ENCODE peak calls at places on chromosome 16, in four cellular contexts. One of them, this sample, is unnamed.

GRCh38 chr16:31694461-31694860 is 166.8 kb downstream of the AHSP start:
- DNase-seq in type B pancreatic cell: no peak
- DNase-seq in GM18507: no peak
- DNase-seq in GDM1: no peak
- DNase-seq in this sample: no peak

GRCh38 chr16:86319871-86320270 is 190.5 kb upstream of the FOXF1 start:
- DNase-seq in type B pancreatic cell: no peak
- DNase-seq in GM18507: no peak
- DNase-seq in GDM1: no peak
- DNase-seq in this sample: no peak

GRCh38 chr16:11181889-11182279 is 74.1 kb downstream of the SOCS1 start:
- DNase-seq in type B pancreatic cell: no peak
- DNase-seq in GM18507: no peak
- DNase-seq in GDM1: peak
- DNase-seq in this sample: no peak

GRCh38 chr16:88599092-88599733 is 29.0 kb downstream of the ZC3H18 start:
- DNase-seq in type B pancreatic cell: no peak
- DNase-seq in GM18507: no peak
- DNase-seq in GDM1: peak
- DNase-seq in this sample: peak

GRCh38 chr16:81451753-81452680 is 7.4 kb downstream of the CMIP start:
- DNase-seq in type B pancreatic cell: no peak
- DNase-seq in GM18507: no peak
- DNase-seq in GDM1: no peak
- DNase-seq in this sample: no peak

GRCh38 chr16:50185005-50185505 is 31.9 kb downstream of the TENT4B start:
- DNase-seq in type B pancreatic cell: no peak
- DNase-seq in GM18507: no peak
- DNase-seq in GDM1: no peak
- DNase-seq in this sample: no peak

GRCh38 chr16:12271006-12271405 is 294.5 kb downstream of the SNX29 start:
- DNase-seq in type B pancreatic cell: no peak
- DNase-seq in GM18507: no peak
- DNase-seq in GDM1: peak
- DNase-seq in this sample: no peak

GRCh38 chr16:27199747-27200146 is 3.6 kb upstream of the KDM8 start:
- DNase-seq in type B pancreatic cell: no peak
- DNase-seq in GM18507: peak
- DNase-seq in GDM1: peak
- DNase-seq in this sample: peak

GRCh38 chr16:30985401-30986128 is 558 bp downstream of the HSD3B7 start:
- DNase-seq in type B pancreatic cell: no peak
- DNase-seq in GM18507: no peak
- DNase-seq in GDM1: no peak
- DNase-seq in this sample: no peak

GRCh38 chr16:70569752-70570151 is 46.1 kb downstream of the SF3B3 start:
- DNase-seq in type B pancreatic cell: no peak
- DNase-seq in GM18507: no peak
- DNase-seq in GDM1: no peak
- DNase-seq in this sample: no peak

GRCh38 chr16:87621976-87622713 is 19.8 kb downstream of the JPH3 start:
- DNase-seq in type B pancreatic cell: no peak
- DNase-seq in GM18507: no peak
- DNase-seq in GDM1: no peak
- DNase-seq in this sample: no peak

GRCh38 chr16:70725024-70725911 is 39.4 kb upstream of the MTSS2 start:
- DNase-seq in type B pancreatic cell: no peak
- DNase-seq in GM18507: no peak
- DNase-seq in GDM1: no peak
- DNase-seq in this sample: no peak

GRCh38 chr16:12584488-12585233 is 219.0 kb downstream of the CPPED1 start:
- DNase-seq in type B pancreatic cell: no peak
- DNase-seq in GM18507: no peak
- DNase-seq in GDM1: no peak
- DNase-seq in this sample: no peak

GRCh38 chr16:749010-749409 is 8.2 kb upstream of the CIAO3 start:
- DNase-seq in type B pancreatic cell: no peak
- DNase-seq in GM18507: no peak
- DNase-seq in GDM1: no peak
- DNase-seq in this sample: no peak

GRCh38 chr16:53055603-53056527 is 1.1 kb downstream of the CHD9 start:
- DNase-seq in type B pancreatic cell: no peak
- DNase-seq in GM18507: no peak
- DNase-seq in GDM1: no peak
- DNase-seq in this sample: no peak

GRCh38 chr16:10852948-10853347 is 24.1 kb upstream of the CIITA start:
- DNase-seq in type B pancreatic cell: no peak
- DNase-seq in GM18507: no peak
- DNase-seq in GDM1: no peak
- DNase-seq in this sample: no peak

GRCh38 chr16:86239381-86239780 is 270.9 kb upstream of the FOXF1 start:
- DNase-seq in type B pancreatic cell: no peak
- DNase-seq in GM18507: no peak
- DNase-seq in GDM1: no peak
- DNase-seq in this sample: no peak

GRCh38 chr16:50252082-50252611 is 14.2 kb upstream of the ADCY7 start:
- DNase-seq in type B pancreatic cell: no peak
- DNase-seq in GM18507: no peak
- DNase-seq in GDM1: no peak
- DNase-seq in this sample: no peak

GRCh38 chr16:60755907-60756306 is 1280.3 kb downstream of the CDH8 start:
- DNase-seq in type B pancreatic cell: no peak
- DNase-seq in GM18507: no peak
- DNase-seq in GDM1: no peak
- DNase-seq in this sample: no peak

GRCh38 chr16:46743232-46743719 is 4.9 kb downstream of the MYLK3 start:
- DNase-seq in type B pancreatic cell: no peak
- DNase-seq in GM18507: peak
- DNase-seq in GDM1: no peak
- DNase-seq in this sample: peak

GRCh38 chr16:57538235-57538711 is 1.9 kb upstream of the CCDC102A start:
- DNase-seq in type B pancreatic cell: peak
- DNase-seq in GM18507: no peak
- DNase-seq in GDM1: no peak
- DNase-seq in this sample: no peak

GRCh38 chr16:52964290-52964689 is 88.4 kb downstream of the CHD9NB start:
- DNase-seq in type B pancreatic cell: no peak
- DNase-seq in GM18507: no peak
- DNase-seq in GDM1: no peak
- DNase-seq in this sample: no peak

GRCh38 chr16:78257376-78257728 is 157.9 kb downstream of the WWOX start:
- DNase-seq in type B pancreatic cell: no peak
- DNase-seq in GM18507: no peak
- DNase-seq in GDM1: no peak
- DNase-seq in this sample: no peak

GRCh38 chr16:67966549-67967182 is 1.8 kb downstream of the SLC12A4 start:
- DNase-seq in type B pancreatic cell: no peak
- DNase-seq in GM18507: no peak
- DNase-seq in GDM1: no peak
- DNase-seq in this sample: no peak

GRCh38 chr16:74868501-74868900 is 93.9 kb upstream of the FA2H start:
- DNase-seq in type B pancreatic cell: no peak
- DNase-seq in GM18507: no peak
- DNase-seq in GDM1: no peak
- DNase-seq in this sample: no peak

GRCh38 chr16:78988361-78988992 is 612.1 kb downstream of the MAF start:
- DNase-seq in type B pancreatic cell: no peak
- DNase-seq in GM18507: no peak
- DNase-seq in GDM1: no peak
- DNase-seq in this sample: no peak

GRCh38 chr16:71923941-71924690 is 28.8 kb downstream of the IST1 start:
- DNase-seq in type B pancreatic cell: no peak
- DNase-seq in GM18507: no peak
- DNase-seq in GDM1: no peak
- DNase-seq in this sample: no peak

GRCh38 chr16:57786632-57787518 is 15.4 kb downstream of the KIFC3 start:
- DNase-seq in type B pancreatic cell: no peak
- DNase-seq in GM18507: no peak
- DNase-seq in GDM1: no peak
- DNase-seq in this sample: no peak

GRCh38 chr16:67727521-67728485 is 8.7 kb upstream of the GFOD2 start:
- DNase-seq in type B pancreatic cell: no peak
- DNase-seq in GM18507: no peak
- DNase-seq in GDM1: no peak
- DNase-seq in this sample: no peak

GRCh38 chr16:69253796-69254426 is 57.2 kb upstream of the VPS4A start:
- DNase-seq in type B pancreatic cell: no peak
- DNase-seq in GM18507: no peak
- DNase-seq in GDM1: no peak
- DNase-seq in this sample: no peak